ENCODE peak calls at places on chromosomes 5 and 9, in six cellular contexts. G is AG04450, O is heart right ventricle, A is dorsolateral prefrontal cortex, U is IMR-90, C is BE2C. D is an unnamed sample.

GRCh38 chr5:147863409-147864194 is 14.9 kb upstream of the SCGB3A2 start:
- DNase-seq in A (no peak), C (no peak), O (no peak), U (no peak), G (no peak), D (no peak)

GRCh38 chr5:53983568-53984465 is 326.6 kb downstream of the ARL15 start:
- DNase-seq in O (no peak), U (peak), C (no peak), G (no peak), A (no peak), D (peak)

GRCh38 chr5:140311011-140311467 is 8.1 kb upstream of the PFDN1 start:
- DNase-seq in G (peak), A (no peak), O (no peak), C (no peak), U (peak), D (peak)

GRCh38 chr5:151038801-151039238 is 18.4 kb downstream of the GPX3 start:
- DNase-seq in G (no peak), O (no peak), C (no peak), U (peak), A (no peak), D (peak)

GRCh38 chr9:98989036-98990000 is 45.6 kb downstream of the COL15A1 start:
- DNase-seq in O (peak), G (peak), U (peak), A (no peak), C (no peak), D (peak)

GRCh38 chr5:133944263-133945230 is 23.9 kb downstream of the C5orf15 start:
- DNase-seq in A (peak), O (peak), G (no peak), C (peak), U (peak), D (peak)

GRCh38 chr9:127524373-127524772 is 73.1 kb downstream of the LRSAM1 start:
- DNase-seq in O (no peak), A (no peak), G (no peak), C (no peak), U (peak), D (peak)

GRCh38 chr5:24539625-24540024 is 105.2 kb downstream of the CDH10 start:
- DNase-seq in G (no peak), U (no peak), O (no peak), C (no peak), A (no peak), D (no peak)

GRCh38 chr5:126003309-126003708 is 419.9 kb upstream of the GRAMD2B start:
- DNase-seq in G (peak), O (peak), A (peak), U (peak), C (peak), D (peak)

GRCh38 chr9:589723-590122 is 251.8 kb upstream of the DMRT1 start:
- DNase-seq in A (no peak), C (no peak), G (no peak), U (peak), O (no peak), D (no peak)

GRCh38 chr5:172758077-172758835 is 12.7 kb downstream of the DUSP1 start:
- DNase-seq in C (no peak), G (peak), U (peak), O (no peak), A (no peak), D (peak)

GRCh38 chr5:148005788-148006520 is 57.8 kb upstream of the SPINK5 start:
- DNase-seq in U (peak), C (peak), O (no peak), A (no peak), G (no peak), D (no peak)

GRCh38 chr5:95620030-95620869 is at the start of gene GPR150:
- DNase-seq in O (peak), C (peak), U (peak), A (peak), G (no peak), D (peak)

GRCh38 chr5:53871772-53872171 is 311.3 kb downstream of the NDUFS4 start:
- DNase-seq in A (no peak), U (no peak), G (no peak), O (no peak), C (no peak), D (no peak)

GRCh38 chr9:111356567-111357244 is 26.7 kb upstream of the OR2K2 start:
- DNase-seq in G (peak), A (no peak), C (no peak), O (no peak), U (peak), D (peak)

GRCh38 chr9:38396371-38396671 is 3.8 kb downstream of the ALDH1B1 start:
- DNase-seq in U (no peak), C (no peak), G (no peak), A (no peak), O (no peak), D (no peak)

GRCh38 chr9:108837530-108837929 is 18.3 kb downstream of the ACTL7B start:
- DNase-seq in C (no peak), U (no peak), A (no peak), O (no peak), G (no peak), D (no peak)

DNA sequence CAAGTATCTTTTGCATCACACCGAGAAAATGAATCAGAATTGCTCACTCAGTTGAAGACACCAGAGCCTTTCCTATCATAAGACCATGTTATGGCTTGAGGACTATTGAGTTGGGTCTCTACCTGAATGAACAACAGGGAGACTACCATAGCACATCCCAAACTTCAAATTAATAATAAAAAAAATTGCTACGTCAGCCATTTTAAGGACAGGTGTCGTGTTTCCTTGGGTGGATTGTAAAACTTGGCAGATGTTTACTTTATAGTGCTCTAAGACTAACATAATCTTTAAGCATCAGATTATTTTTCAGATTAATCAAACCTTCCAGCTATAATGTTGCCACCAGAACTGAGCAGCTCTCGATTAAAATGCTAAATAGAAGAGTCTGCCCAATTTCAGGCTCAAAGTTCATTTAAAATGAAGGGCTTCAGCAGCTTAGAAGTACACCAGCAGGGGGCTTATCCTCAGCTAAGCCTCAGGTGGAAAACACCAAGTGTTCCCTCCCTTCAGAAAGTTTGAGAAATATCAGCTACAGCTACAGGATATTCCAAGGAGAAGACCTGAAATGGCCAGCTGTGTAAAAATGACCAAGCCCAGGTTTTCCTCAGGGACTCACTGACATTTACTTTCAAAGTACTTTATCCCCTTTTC is 395.5 kb downstream of the DTWD2 start:
- DNase-seq in G (no peak), C (no peak), U (no peak), A (no peak), O (no peak), D (no peak)
- TF ChIP-seq CTCF in G (peak), C (peak), U (no peak), A (no peak), O (peak), D (peak)

GRCh38 chr5:35988529-35988928 is 2.7 kb downstream of the UGT3A1 start:
- DNase-seq in O (no peak), C (no peak), A (no peak), U (no peak), G (no peak), D (no peak)

GRCh38 chr5:35987776-35988175 is 3.4 kb downstream of the UGT3A1 start:
- DNase-seq in O (no peak), U (no peak), G (no peak), C (no peak), A (no peak), D (no peak)

GRCh38 chr5:35990524-35990923 is 666 bp downstream of the UGT3A1 start:
- DNase-seq in G (no peak), U (no peak), O (no peak), A (no peak), C (no peak), D (no peak)

DNA sequence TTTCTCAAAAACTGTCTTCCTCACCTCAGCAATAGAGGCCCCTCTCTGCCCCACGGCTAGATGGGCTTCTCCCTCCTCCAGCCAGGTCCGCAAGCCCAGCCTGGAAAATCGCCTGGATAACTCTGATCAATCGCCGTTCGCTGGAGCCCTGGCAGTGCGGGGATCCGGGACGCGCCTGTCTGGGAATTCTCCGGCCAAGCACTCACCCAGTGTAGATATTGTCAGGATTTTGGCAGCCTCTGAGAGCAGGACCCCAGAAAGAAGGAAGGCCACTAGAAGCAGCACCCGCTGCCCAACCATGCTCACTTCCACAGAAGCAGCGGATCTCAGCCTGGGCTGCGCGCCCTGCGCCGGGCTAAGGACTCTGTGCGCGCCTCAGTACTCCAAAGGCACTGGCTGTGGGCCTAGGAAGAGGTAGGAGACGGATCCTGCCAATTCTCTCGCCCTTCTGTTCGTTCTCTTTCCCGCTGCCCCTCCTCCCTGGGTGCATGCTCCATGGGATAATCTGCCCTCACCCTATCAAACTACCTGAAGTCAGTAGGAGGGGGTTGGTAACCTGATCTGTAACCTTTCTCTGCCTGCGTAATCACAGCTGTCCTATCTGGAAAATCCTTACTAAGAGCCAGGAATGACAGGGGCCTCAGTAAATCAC is at the start of gene UGT3A1:
- DNase-seq in A (no peak), U (no peak), C (no peak), G (no peak), O (no peak), D (no peak)
- H3K4me3 ChIP-seq in A (no peak), U (no peak), C (no peak), G (no peak), O (no peak), D (no peak)

GRCh38 chr9:23825700-23826099 is 340 bp downstream of the ELAVL2 start:
- DNase-seq in C (no peak), A (no peak), U (no peak), G (no peak), O (no peak), D (no peak)

GRCh38 chr9:23822331-23823169 is 3.5 kb downstream of the ELAVL2 start:
- DNase-seq in U (no peak), C (no peak), O (no peak), G (no peak), A (no peak), D (no peak)

GRCh38 chr9:23826120-23826629 is at the start of gene ELAVL2:
- DNase-seq in G (peak), A (peak), U (peak), O (peak), C (peak), D (peak)

GRCh38 chr9:23824241-23825142 is 1.5 kb downstream of the ELAVL2 start:
- DNase-seq in G (no peak), O (no peak), A (peak), C (no peak), U (no peak), D (peak)

GRCh38 chr9:23825143-23825531 is 903 bp downstream of the ELAVL2 start:
- DNase-seq in A (no peak), U (no peak), C (peak), G (no peak), O (no peak), D (no peak)
- TF ChIP-seq CTCF in A (no peak), U (no peak), C (no peak), G (no peak), O (no peak), D (no peak)

GRCh38 chr5:91380491-91381133 is 2.5 kb downstream of the ARRDC3 start:
- DNase-seq in A (peak), G (peak), C (peak), O (peak), U (peak), D (peak)

GRCh38 chr5:91381774-91382492 is 1.2 kb downstream of the ARRDC3 start:
- DNase-seq in O (peak), U (peak), A (peak), C (peak), G (peak), D (peak)

GRCh38 chr5:91378683-91379601 is 4.2 kb downstream of the ARRDC3 start:
- DNase-seq in A (no peak), U (no peak), G (no peak), C (no peak), O (no peak), D (no peak)

GRCh38 chr5:91381134-91381773 is 1.9 kb downstream of the ARRDC3 start:
- DNase-seq in U (no peak), G (no peak), C (no peak), A (no peak), O (no peak), D (no peak)

DNA sequence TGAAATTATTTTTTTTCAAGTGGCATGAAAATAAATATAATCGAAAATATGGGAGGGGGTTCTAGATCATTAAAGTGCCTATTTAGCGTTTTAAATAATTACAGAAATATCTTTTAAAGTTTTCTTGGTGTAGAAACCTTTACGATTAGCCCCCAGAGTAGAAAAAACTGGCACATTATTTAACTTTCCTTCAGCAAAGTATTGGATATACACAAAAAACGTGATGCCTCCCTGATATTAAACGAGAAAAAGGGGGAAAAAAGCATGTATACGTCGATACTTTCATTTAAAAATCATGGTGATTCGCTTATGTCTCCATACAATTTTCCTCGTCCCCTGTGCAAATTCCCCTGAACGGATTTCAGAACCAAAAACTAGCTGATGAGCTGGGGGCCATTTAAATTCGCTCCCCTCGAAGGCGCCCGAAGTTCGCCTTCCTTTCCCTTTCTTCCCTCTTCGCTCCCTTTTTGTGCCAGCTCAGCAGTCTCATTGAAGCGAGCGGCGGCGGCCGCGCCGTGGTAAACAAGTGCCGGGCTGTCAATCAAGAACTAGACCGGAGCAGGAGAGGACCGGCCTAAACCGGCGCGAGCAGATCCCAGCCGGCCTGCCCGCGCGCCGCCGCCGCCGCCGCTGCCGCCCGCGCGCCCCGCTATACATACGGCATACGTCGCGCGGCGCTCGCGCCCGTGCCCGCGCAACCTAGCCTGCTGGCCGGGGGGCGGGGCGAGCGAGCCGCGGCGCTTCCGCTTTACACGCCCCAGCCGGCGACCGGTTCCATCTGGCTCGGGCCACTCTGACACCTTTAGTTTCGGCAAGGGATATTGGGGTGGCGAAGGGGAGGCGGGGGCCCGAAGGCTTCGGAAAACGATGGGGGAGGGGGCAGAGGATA is 3.3 kb downstream of the ARRDC3 start:
- DNase-seq in U (peak), A (peak), G (peak), C (peak), O (peak), D (peak)
- H3K4me3 ChIP-seq in U (peak), A (peak), G (peak), C (peak), O (peak), D (peak)

DNA sequence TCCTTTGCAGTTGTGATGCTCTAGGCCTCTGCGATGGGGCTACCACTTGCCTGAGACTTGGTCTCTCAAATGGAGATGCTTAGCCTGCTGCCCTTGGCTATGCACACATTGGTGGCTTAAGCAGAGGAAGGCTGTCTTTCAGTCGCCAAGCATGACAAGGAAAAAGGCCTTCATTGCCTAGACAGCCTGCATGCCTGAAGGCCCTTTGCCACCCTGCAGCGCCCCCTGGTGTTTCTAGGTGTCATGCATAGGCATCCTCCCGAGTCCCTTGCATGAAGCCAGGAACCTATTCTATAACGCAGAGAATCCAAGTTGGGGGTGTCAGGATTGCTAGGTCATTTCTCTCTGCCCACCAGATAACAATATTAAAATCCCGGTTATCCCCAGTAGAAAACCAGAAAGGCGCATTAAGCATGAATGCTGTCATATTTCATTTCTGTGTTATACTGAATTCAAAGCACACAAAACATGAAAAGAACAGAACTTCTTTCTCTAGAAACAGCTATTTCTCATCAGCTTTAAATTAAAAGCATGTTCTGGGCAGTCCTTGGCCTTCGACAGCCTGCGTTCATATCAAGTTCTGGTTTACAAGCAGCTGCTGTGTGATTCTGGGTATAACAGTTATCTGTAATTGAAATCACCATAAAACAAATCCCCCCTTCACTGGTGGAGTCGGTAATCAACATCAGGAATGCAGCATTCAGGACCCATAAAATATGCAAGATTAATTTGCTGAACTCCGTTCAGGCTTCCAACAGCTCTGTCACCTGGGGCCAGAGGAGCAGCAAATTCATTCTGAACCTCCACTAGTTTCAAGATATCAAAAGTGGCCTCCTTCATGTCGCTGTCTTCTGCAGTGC is 59.7 kb upstream of the TRPC7 start:
- DNase-seq in A (peak), O (peak), C (peak), G (no peak), U (peak), D (peak)
- TF ChIP-seq CTCF in A (peak), O (peak), C (peak), G (peak), U (peak), D (peak)

GRCh38 chr9:69090140-69090750 is 54.7 kb downstream of the FXN start:
- DNase-seq in C (no peak), O (no peak), A (no peak), U (no peak), G (no peak), D (no peak)
- H3K4me3 ChIP-seq in C (no peak), O (no peak), A (no peak), U (no peak), G (no peak), D (no peak)

GRCh38 chr9:121445986-121446385 is 53.7 kb downstream of the GGTA1 start:
- DNase-seq in C (no peak), U (no peak), O (no peak), G (no peak), A (no peak), D (no peak)
- TF ChIP-seq CTCF in C (peak), U (no peak), O (peak), G (no peak), A (no peak), D (no peak)

DNA sequence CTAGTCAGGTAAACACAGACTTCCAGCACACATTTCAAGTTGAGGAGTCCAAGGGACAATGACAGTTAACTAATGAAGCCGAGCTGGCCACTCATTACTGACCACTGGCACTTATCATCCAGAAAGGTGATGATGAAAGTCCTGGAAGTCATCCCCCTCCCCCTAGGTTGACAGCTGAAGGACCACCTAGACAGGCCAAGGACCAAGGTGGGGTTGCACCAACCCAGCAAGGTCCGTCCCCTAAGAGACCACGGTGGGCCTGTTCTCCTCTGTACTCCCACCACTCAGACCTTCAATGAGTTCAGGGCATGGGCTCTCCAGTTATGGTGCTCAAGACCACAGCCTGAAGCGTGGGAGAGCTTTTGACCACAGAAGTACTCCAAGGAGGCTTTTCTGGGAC is 13.2 kb downstream of the P4HA2 start:
- DNase-seq in G (no peak), A (no peak), U (no peak), O (no peak), C (no peak), D (no peak)
- H3K4me3 ChIP-seq in G (no peak), A (no peak), U (no peak), O (no peak), C (no peak), D (no peak)

DNA sequence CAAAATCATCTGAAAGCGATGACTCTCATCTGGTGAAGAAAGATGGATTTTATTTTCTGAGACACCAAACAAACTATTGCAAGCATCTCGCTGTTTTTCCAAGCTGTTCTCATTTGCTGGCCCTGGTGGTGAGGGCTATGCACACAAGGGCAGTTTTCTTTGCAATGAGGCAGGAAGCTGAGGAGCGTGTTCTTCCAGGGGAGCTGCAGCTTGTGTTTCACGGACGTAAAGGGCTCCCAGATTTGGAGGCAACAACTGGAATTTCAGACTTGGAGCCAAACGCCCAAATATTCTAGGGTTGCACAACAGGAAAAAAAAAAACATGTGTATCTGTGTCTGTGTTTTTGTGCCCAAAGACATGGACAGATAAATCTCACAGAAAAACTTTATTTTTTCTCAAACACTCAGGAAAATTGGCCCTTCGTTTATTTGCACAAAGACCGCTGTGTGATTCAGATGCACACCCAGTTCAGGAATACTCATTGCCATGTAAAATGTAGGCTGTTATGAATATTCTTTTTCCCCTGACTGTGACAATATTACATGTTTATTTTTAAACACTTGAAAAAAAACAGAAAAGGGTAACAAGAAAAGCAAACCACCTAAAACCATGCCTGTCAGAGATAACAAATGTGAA is 151.3 kb downstream of the GAS1 start:
- DNase-seq in O (peak), G (peak), C (no peak), A (no peak), U (peak), D (peak)
- TF ChIP-seq CTCF in O (no peak), G (peak), C (no peak), A (no peak), U (peak), D (peak)

GRCh38 chr9:83538890-83539238 is 663 bp upstream of the FRMD3 start:
- DNase-seq in G (no peak), A (no peak), C (no peak), O (no peak), U (no peak), D (no peak)
- H3K4me3 ChIP-seq in G (no peak), A (peak), C (peak), O (peak), U (peak), D (peak)

D was measured in foreskin fibroblast.